ENCODE peak calls at places on chromosomes 13 and 19, in eight cellular contexts. T is kidney epithelial cell, X is tibial nerve, I is endodermal cell, E is tibial artery, A is fibroblast of mammary gland, W is heart right ventricle, J is fibroblast of lung. D is an unnamed sample.
A peak's percentile ranks its signal among the peaks of the same experiment; 100 is the strongest.

GRCh38 chr13:36979361-36980040 is 19.6 kb downstream of the ALG5 start:
- DNase-seq in X (no peak), A (peak; percentile 29), T (no peak), E (no peak), W (no peak), J (peak; percentile 50), I (no peak), D (peak; percentile 37)

GRCh38 chr13:113096745-113097305 is 8.8 kb upstream of the F7 start:
- DNase-seq in J (no peak), X (no peak), W (no peak), A (no peak), E (no peak), T (no peak), I (no peak), D (no peak)

GRCh38 chr13:25988655-25989054 is 63.2 kb downstream of the SHISA2 start:
- DNase-seq in A (no peak), X (no peak), T (no peak), J (peak; percentile 56), I (no peak), E (no peak), W (no peak), D (no peak)

GRCh38 chr19:39444598-39445257 is 654 bp upstream of the SUPT5H start:
- DNase-seq in E (no peak), A (peak; percentile 40), X (no peak), T (no peak), W (no peak), J (peak; percentile 32), I (no peak), D (peak; percentile 32)

GRCh38 chr19:11232555-11232954 is 6.9 kb upstream of the ANGPTL8 start:
- DNase-seq in E (no peak), I (no peak), A (no peak), J (no peak), T (no peak), W (no peak), X (no peak), D (no peak)

GRCh38 chr13:60282708-60283107 is 114.3 kb upstream of the TDRD3 start:
- DNase-seq in A (no peak), T (no peak), E (no peak), I (no peak), J (no peak), X (no peak), W (no peak), D (no peak)

GRCh38 chr13:38872693-38873092 is 117.9 kb downstream of the STOML3 start:
- DNase-seq in X (no peak), T (no peak), A (peak; percentile 43), E (no peak), J (peak; percentile 36), W (peak; percentile 24), I (peak; percentile 88), D (peak; percentile 21)

GRCh38 chr19:42129399-42130253 is 2.6 kb downstream of the POU2F2 start:
- DNase-seq in A (peak; percentile 66), W (peak; percentile 34), E (peak; percentile 65), T (no peak), J (peak; percentile 45), I (no peak), X (no peak), D (peak; percentile 90)

GRCh38 chr19:325173-325936 is 19.2 kb downstream of the MIER2 start:
- DNase-seq in A (no peak), X (no peak), E (no peak), T (no peak), I (no peak), J (no peak), W (no peak), D (no peak)

GRCh38 chr19:1567116-1567847 is 843 bp downstream of the MEX3D start:
- DNase-seq in A (no peak), X (no peak), W (no peak), I (peak; percentile 68), E (no peak), J (no peak), T (no peak), D (no peak)

GRCh38 chr19:6721113-6721474 is 644 bp upstream of the C3 start:
- DNase-seq in W (no peak), T (no peak), E (no peak), J (no peak), I (no peak), X (no peak), A (no peak), D (no peak)

GRCh38 chr19:6721773-6722172 is 1.3 kb upstream of the C3 start:
- DNase-seq in A (no peak), T (no peak), J (no peak), I (no peak), X (no peak), W (no peak), E (no peak), D (no peak)

GRCh38 chr19:6719540-6719861 is 949 bp downstream of the C3 start:
- DNase-seq in J (no peak), W (no peak), E (no peak), X (no peak), I (no peak), A (no peak), T (no peak), D (no peak)

GRCh38 chr19:6719992-6720368 is 470 bp downstream of the C3 start:
- DNase-seq in T (no peak), W (no peak), I (no peak), X (no peak), J (no peak), E (no peak), A (no peak), D (no peak)

DNA sequence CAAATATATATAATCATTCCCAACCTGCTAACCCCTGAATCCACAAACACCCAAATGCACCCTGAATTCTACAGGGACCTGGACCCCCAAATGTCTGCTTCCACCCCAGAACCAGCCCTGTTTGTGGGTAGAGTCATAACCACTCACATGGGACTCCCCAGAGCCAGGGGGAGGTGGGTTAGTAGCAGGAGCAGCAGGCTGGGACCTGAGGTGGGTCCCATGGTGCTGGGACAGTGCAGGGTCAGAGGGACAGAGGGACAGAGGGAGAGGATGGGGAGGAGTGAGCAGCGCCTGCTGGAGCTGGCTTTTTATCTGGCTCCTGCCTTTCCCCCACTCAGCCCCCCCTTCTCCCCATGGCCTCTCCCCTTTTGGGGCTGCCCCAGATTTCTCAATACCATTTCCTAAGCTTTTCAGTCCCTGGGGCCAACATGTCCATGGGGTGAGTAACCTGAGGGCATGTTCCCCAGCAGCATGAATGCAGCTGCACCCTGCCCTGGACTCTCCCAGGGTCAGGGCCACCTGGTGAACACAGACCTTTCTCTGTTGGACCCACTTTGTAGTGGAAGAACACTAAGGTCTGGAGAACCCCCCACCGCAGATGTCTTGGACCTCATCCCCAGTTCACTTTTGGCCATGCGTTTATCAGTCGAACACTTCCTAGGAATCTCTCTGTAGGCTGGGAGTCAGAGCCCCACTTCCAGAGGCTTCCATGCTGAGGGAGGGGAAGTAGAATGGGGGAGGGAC is at the start of gene C3:
- DNase-seq in E (peak; percentile 77), X (peak; percentile 53), T (no peak), I (no peak), W (peak; percentile 51), A (peak; percentile 81), J (no peak), D (peak; percentile 85)
- H3K4me3 ChIP-seq in E (peak within 1 kb of the TSS; percentile 20), X (peak within 1 kb of the TSS; percentile 15), T (no peak within 1 kb of the TSS), I (no peak within 1 kb of the TSS), W (peak within 1 kb of the TSS; percentile 4), A (no peak within 1 kb of the TSS), J (no peak within 1 kb of the TSS), D (peak within 1 kb of the TSS; percentile 15)

GRCh38 chr19:50500060-50500752 is 10.8 kb downstream of the JOSD2 start:
- DNase-seq in I (peak; percentile 77), X (no peak), W (peak; percentile 81), T (no peak), E (no peak), A (no peak), J (no peak), D (no peak)
- TF ChIP-seq CTCF in I (peak; percentile 63), X (no peak), W (no peak), T (peak; percentile 41), E (no peak), A (no peak), J (no peak), D (no peak)

DNA sequence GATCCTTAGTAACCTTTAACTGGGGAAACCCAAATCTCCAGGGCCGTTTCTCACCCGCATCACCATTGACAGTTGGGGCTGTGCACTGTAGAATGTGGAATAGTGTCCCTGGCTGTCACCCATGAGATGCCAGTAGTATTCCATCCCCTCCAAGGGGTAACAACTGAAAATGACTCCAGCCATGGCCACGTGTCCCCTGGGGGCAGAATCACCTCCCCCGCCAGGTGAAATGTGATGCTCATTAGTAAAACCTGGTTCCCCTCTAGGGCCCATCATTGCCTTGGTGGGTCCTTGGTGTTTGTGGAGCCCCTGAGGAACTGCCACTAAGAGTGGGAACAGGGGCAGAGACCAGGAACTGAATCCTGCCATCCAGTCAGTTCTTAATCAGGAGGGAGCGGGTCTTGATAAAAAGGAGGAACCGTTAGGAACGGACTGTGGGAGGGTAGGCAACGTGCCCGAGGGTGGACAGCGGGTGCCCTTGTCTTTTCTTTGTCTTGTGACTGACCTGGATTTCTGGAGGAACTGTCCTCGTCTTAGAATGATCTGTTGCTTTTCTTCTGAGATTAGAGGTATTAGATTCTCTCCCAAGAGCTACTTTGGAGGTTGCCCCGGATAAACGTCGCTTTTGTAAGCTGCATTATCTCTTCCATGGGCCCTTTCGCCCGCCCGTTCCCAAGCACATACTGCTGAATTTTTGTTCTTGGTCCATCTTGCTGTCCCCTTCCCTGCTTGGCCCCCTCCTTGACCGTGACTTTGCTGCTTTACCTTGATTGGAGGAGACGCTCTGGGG is 3.5 kb downstream of the MYO9B start:
- DNase-seq in T (no peak), I (no peak), W (no peak), A (peak; percentile 16), X (no peak), E (no peak), J (no peak), D (no peak)
- H3K4me3 ChIP-seq in T (peak overlapping the region; percentile 30), I (no peak overlapping the region), W (peak overlapping the region; percentile 23), A (peak overlapping the region; percentile 58), X (peak overlapping the region; percentile 32), E (peak overlapping the region; percentile 55), J (peak overlapping the region; percentile 83), D (peak overlapping the region; percentile 68)

DNA sequence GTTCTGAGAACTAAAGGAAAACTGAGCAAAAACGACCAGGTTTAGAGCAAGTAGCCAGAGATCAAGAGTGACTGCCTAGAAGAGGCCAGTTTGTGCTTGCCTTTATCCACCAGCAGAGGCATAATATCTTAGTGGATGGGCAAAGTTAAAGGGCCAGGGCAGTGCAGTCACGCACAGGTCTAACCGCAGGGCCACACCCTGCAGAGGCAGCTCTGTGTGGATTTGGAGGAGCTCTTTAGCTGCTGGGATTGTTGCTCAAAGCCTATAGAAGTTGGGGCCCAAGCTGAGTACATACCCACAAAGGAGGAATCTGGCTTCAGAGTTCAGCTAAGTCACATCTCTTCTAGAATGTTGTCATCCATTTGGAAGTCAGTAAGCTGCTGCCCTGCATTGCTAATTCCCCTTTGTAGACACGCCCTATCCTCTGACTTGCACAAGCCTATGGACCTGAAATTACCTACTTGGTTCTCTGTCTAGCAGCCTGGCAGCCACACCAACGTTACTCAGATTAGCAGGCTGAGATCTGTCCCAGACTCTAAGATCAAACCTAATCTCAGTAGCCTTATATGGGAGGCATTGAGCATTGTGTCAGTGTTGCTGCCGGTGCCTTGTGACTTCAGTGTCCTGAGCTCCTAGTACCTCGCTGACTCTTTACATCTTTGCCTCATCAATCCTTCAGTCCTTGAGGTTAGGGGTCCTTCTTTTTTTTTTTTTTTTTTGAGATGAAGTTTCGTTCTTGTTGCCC is 102.9 kb upstream of the STARD13 start:
- DNase-seq in E (no peak), A (no peak), I (no peak), X (no peak), J (no peak), T (no peak), W (no peak), D (peak; percentile 4)
- TF ChIP-seq CTCF in E (no peak), A (peak; percentile 7), I (peak; percentile 62), X (no peak), J (no peak), T (no peak), W (no peak), D (no peak)

D was measured in AG10803.